ENCODE peak calls at places on chromosomes 2 and 18, in four cellular contexts. One of them, this sample, is unnamed.

GRCh38 chr2:10575566-10576300 is 114.0 kb downstream of the NOL10 start:
- DNase-seq in prostate gland: no peak
- DNase-seq in heart right ventricle: no peak
- DNase-seq in neural progenitor cell: no peak
- DNase-seq in this sample: peak

GRCh38 chr2:177247693-177248262 is 16.7 kb downstream of the NFE2L2 start:
- DNase-seq in heart right ventricle: no peak
- DNase-seq in neural progenitor cell: no peak
- DNase-seq in prostate gland: no peak
- DNase-seq in this sample: no peak

GRCh38 chr2:8255448-8255800 is 426.4 kb upstream of the ID2 start:
- DNase-seq in neural progenitor cell: no peak
- DNase-seq in heart right ventricle: no peak
- DNase-seq in prostate gland: no peak
- DNase-seq in this sample: peak

GRCh38 chr2:96531872-96532505 is 4.6 kb upstream of the ARID5A start:
- DNase-seq in neural progenitor cell: peak
- DNase-seq in prostate gland: peak
- DNase-seq in heart right ventricle: peak
- DNase-seq in this sample: peak

GRCh38 chr2:173202570-173202969 is 126.9 kb downstream of the MAP3K20 start:
- DNase-seq in heart right ventricle: no peak
- DNase-seq in neural progenitor cell: no peak
- DNase-seq in prostate gland: no peak
- DNase-seq in this sample: no peak

GRCh38 chr2:211836409-211836808 is 702.2 kb downstream of the ERBB4 start:
- DNase-seq in prostate gland: no peak
- DNase-seq in heart right ventricle: no peak
- DNase-seq in neural progenitor cell: no peak
- DNase-seq in this sample: no peak

GRCh38 chr18:75437979-75438378 is 10.5 kb upstream of the SMIM21 start:
- DNase-seq in prostate gland: no peak
- DNase-seq in neural progenitor cell: no peak
- DNase-seq in heart right ventricle: no peak
- DNase-seq in this sample: no peak

GRCh38 chr18:519019-519879 is 18.7 kb upstream of the COLEC12 start:
- DNase-seq in neural progenitor cell: no peak
- DNase-seq in prostate gland: peak
- DNase-seq in heart right ventricle: peak
- DNase-seq in this sample: peak

GRCh38 chr2:23824777-23825212 is 102.1 kb downstream of the ATAD2B start:
- DNase-seq in heart right ventricle: peak
- DNase-seq in neural progenitor cell: peak
- DNase-seq in prostate gland: peak
- DNase-seq in this sample: peak

GRCh38 chr2:195382186-195382585 is 274.8 kb upstream of the SLC39A10 start:
- DNase-seq in neural progenitor cell: no peak
- DNase-seq in prostate gland: no peak
- DNase-seq in heart right ventricle: no peak
- DNase-seq in this sample: no peak

GRCh38 chr2:167333245-167333644 is 445.0 kb downstream of the XIRP2 start:
- DNase-seq in heart right ventricle: no peak
- DNase-seq in neural progenitor cell: peak
- DNase-seq in prostate gland: no peak
- DNase-seq in this sample: no peak

DNA sequence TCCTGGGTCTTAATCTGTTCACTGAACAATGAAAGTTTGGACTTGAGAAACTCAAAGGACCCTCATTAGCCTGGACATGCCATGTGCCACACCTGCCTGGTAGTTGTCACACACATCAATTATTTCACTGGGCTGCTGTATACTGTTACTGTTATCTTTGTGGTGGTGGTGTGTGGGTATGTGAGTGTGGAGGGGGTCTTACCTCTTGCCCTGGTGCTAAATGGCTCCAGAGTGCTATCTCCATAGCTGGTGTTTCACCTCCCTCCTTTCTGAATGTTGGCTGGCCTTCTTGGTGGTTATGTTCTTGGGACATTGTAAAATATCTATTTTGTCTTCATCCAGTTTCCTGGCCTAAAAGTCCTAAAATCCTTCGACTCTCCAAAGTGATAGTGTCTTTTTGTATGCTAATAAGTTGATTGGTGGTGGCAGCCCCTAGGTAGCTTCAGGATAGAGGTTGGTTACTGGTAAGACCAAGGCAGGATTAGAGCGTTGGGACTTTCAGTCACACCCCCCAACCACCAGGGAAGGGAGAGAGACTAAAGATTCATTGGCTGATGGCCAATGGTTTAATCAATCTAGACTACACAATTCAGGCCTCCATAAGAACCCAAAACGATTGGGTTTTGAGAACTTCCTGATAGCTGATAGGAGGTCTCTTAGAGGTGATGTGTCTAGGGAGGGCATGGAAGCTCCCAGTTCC is 328.1 kb downstream of the MYCN start:
- DNase-seq in prostate gland: no peak
- DNase-seq in heart right ventricle: no peak
- DNase-seq in neural progenitor cell: no peak
- DNase-seq in this sample: no peak
- H3K4me3 ChIP-seq in prostate gland: no peak
- H3K4me3 ChIP-seq in heart right ventricle: no peak
- H3K4me3 ChIP-seq in neural progenitor cell: no peak
- H3K4me3 ChIP-seq in this sample: no peak

GRCh38 chr18:64083906-64084305 is 65.0 kb downstream of the LINC00305 start:
- DNase-seq in neural progenitor cell: no peak
- DNase-seq in heart right ventricle: no peak
- DNase-seq in prostate gland: no peak
- DNase-seq in this sample: no peak

GRCh38 chr18:64082513-64082912 is 66.4 kb downstream of the LINC00305 start:
- DNase-seq in prostate gland: no peak
- DNase-seq in heart right ventricle: no peak
- DNase-seq in neural progenitor cell: no peak
- DNase-seq in this sample: no peak

GRCh38 chr18:64082054-64082453 is 66.8 kb downstream of the LINC00305 start:
- DNase-seq in prostate gland: no peak
- DNase-seq in neural progenitor cell: no peak
- DNase-seq in heart right ventricle: no peak
- DNase-seq in this sample: no peak
- TF ChIP-seq CTCF in prostate gland: no peak
- TF ChIP-seq CTCF in neural progenitor cell: no peak
- TF ChIP-seq CTCF in heart right ventricle: no peak
- TF ChIP-seq CTCF in this sample: no peak

DNA sequence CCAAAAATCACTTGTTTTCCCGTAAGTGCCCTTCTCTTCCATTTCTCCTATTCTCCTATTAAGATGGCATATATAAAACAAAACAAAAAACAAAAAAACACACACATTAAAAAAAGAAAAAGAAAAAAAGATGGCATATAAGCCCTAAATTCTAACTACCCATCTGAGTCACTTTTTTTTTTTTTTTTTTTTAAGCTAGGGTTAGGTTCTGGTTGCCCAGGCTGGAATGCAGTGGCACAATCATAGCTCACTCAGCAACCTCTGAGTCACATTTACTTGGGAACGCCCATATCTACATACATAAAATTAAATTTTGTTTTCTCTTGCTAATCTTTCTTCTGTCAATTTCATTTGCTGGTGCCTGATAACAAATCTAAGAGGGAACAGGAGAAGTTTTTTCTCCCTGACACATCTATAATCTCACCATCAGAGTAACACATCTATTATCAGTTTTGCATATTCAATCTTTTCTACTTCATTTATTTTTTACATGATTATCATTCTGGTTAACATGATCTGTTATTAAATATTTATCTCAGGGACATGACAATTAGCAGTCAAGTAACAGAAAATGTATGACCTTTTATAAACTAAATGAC is 52.1 kb downstream of the EEF1B2 start:
- DNase-seq in prostate gland: no peak
- DNase-seq in heart right ventricle: no peak
- DNase-seq in neural progenitor cell: no peak
- DNase-seq in this sample: peak
- H3K4me3 ChIP-seq in prostate gland: no peak
- H3K4me3 ChIP-seq in heart right ventricle: no peak
- H3K4me3 ChIP-seq in neural progenitor cell: peak
- H3K4me3 ChIP-seq in this sample: peak

DNA sequence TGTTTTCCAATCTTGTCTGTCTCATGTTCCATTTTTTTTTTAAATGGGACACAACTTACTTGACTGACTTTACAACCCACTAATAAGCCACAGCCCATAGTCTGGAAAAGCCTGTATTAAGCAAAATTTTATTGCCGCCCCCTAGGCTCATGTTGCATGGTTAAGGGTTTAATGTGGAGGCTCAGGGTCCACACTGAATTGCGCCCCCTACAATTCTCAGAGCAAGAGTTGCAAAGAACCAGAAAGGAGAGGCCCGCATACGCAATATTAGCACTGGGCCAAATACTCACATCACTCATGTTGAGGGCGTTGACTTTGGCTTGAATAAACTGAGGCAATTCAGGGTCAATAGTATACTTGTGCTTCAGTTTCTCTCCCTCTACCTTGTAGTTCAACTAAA is 65.5 kb downstream of the NEB start:
- DNase-seq in heart right ventricle: no peak
- DNase-seq in neural progenitor cell: no peak
- DNase-seq in prostate gland: no peak
- DNase-seq in this sample: no peak
- TF ChIP-seq CTCF in heart right ventricle: no peak
- TF ChIP-seq CTCF in neural progenitor cell: peak
- TF ChIP-seq CTCF in prostate gland: no peak
- TF ChIP-seq CTCF in this sample: no peak

GRCh38 chr2:60530660-60531276 is 22.7 kb downstream of the BCL11A start:
- DNase-seq in heart right ventricle: peak
- DNase-seq in neural progenitor cell: no peak
- DNase-seq in prostate gland: peak
- DNase-seq in this sample: no peak
- H3K4me3 ChIP-seq in heart right ventricle: no peak
- H3K4me3 ChIP-seq in neural progenitor cell: no peak
- H3K4me3 ChIP-seq in prostate gland: no peak
- H3K4me3 ChIP-seq in this sample: no peak

GRCh38 chr2:152176113-152176714 is 651 bp upstream of the STAM2 start:
- DNase-seq in neural progenitor cell: no peak
- DNase-seq in prostate gland: no peak
- DNase-seq in heart right ventricle: no peak
- DNase-seq in this sample: peak
- TF ChIP-seq CTCF in neural progenitor cell: no peak
- TF ChIP-seq CTCF in prostate gland: peak
- TF ChIP-seq CTCF in heart right ventricle: no peak
- TF ChIP-seq CTCF in this sample: no peak

GRCh38 chr2:217220228-217221013 is 360.6 kb upstream of the TNP1 start:
- DNase-seq in heart right ventricle: peak
- DNase-seq in neural progenitor cell: no peak
- DNase-seq in prostate gland: peak
- DNase-seq in this sample: peak
- H3K4me3 ChIP-seq in heart right ventricle: no peak
- H3K4me3 ChIP-seq in neural progenitor cell: no peak
- H3K4me3 ChIP-seq in prostate gland: no peak
- H3K4me3 ChIP-seq in this sample: no peak

DNA sequence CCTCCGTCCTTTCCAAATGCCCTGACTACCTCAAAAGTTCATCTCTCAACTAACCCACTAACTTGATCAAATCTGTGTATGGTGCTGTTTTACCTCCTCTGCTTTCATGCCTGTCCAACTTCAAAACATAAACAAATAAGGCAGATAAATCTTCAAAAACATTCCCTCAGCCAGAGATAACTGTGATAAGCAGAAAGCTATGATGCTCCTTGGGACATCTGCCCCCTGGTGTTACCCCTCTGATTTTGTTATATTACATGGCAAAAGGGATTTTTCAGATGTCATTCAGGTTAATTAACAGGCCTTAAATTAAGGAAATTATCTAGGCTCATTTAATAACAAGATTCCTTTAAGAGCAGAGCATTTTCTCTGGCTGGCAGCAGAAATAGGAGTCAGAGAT is 810.8 kb upstream of the CHAC2 start:
- DNase-seq in heart right ventricle: no peak
- DNase-seq in neural progenitor cell: no peak
- DNase-seq in prostate gland: no peak
- DNase-seq in this sample: no peak
- TF ChIP-seq CTCF in heart right ventricle: no peak
- TF ChIP-seq CTCF in neural progenitor cell: peak
- TF ChIP-seq CTCF in prostate gland: no peak
- TF ChIP-seq CTCF in this sample: peak

DNA sequence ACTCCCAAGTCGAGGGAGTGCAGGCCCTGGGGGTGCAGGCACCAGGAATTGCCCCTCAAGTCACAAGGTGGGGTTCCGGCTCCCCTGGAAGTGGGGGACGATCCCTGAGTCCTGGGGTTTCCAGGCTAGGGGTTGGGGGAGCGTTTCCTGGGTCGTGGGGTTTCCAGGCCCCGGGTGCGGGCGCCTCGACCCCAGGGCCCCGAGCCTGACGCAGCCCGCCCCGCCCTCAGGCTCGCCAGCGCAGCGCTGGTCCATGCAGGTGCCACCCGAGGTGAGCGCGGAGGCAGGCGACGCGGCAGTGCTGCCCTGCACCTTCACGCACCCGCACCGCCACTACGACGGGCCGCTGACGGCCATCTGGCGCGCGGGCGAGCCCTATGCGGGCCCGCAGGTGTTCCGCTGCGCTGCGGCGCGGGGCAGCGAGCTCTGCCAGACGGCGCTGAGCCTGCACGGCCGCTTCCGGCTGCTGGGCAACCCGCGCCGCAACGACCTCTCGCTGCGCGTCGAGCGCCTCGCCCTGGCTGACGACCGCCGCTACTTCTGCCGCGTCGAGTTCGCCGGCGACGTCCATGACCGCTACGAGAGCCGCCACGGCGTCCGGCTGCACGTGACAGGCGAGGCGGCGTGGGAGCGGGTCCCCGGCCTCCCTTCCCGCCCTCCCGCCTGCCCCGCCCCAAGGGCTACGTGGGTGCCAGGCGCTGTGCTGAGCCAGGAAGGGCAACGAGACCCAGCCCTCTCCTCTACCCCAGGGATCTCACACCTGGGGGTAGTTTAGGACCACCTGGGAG is 12.0 kb downstream of the SIGLEC15 start:
- DNase-seq in heart right ventricle: peak
- DNase-seq in neural progenitor cell: peak
- DNase-seq in prostate gland: no peak
- DNase-seq in this sample: peak
- H3K4me3 ChIP-seq in heart right ventricle: peak
- H3K4me3 ChIP-seq in neural progenitor cell: peak
- H3K4me3 ChIP-seq in prostate gland: no peak
- H3K4me3 ChIP-seq in this sample: peak

This sample was measured in fibroblast of villous mesenchyme.